ENCODE peak calls at places on chromosomes 5 and 9, in seven cellular contexts. One of them, this sample, is unnamed. For H3K4me1, the result is how much of the 10 kb centered on the place peaks cover.

GRCh38 chr9:35162605-35163315 is 951 bp downstream of the UNC13B start:
- DNase-seq in heart right ventricle: no peak
- DNase-seq in adipocyte: peak
- DNase-seq in spleen: no peak
- DNase-seq in body of pancreas: no peak
- DNase-seq in adrenal gland: no peak
- DNase-seq in transverse colon: no peak
- DNase-seq in this sample: no peak

GRCh38 chr5:120767171-120767820 is 303.2 kb downstream of the PRR16 start:
- DNase-seq in heart right ventricle: no peak
- DNase-seq in adipocyte: peak
- DNase-seq in adrenal gland: no peak
- DNase-seq in transverse colon: no peak
- DNase-seq in spleen: no peak
- DNase-seq in body of pancreas: no peak
- DNase-seq in this sample: no peak

GRCh38 chr5:61286446-61287132 is 45.5 kb upstream of the ZSWIM6 start:
- DNase-seq in spleen: no peak
- DNase-seq in transverse colon: no peak
- DNase-seq in adrenal gland: no peak
- DNase-seq in adipocyte: peak
- DNase-seq in heart right ventricle: no peak
- DNase-seq in body of pancreas: no peak
- DNase-seq in this sample: no peak

GRCh38 chr5:143176048-143176447 is 227.4 kb downstream of the NR3C1 start:
- DNase-seq in body of pancreas: no peak
- DNase-seq in heart right ventricle: no peak
- DNase-seq in adrenal gland: no peak
- DNase-seq in spleen: no peak
- DNase-seq in transverse colon: no peak
- DNase-seq in adipocyte: no peak
- DNase-seq in this sample: no peak

GRCh38 chr5:149419532-149420485 is 40.7 kb upstream of the IL17B start:
- DNase-seq in spleen: no peak
- DNase-seq in transverse colon: no peak
- DNase-seq in heart right ventricle: peak
- DNase-seq in adrenal gland: peak
- DNase-seq in adipocyte: no peak
- DNase-seq in body of pancreas: no peak
- DNase-seq in this sample: no peak

GRCh38 chr5:156529902-156530301 is 202.9 kb downstream of the SGCD start:
- DNase-seq in adrenal gland: no peak
- DNase-seq in body of pancreas: no peak
- DNase-seq in adipocyte: peak
- DNase-seq in transverse colon: no peak
- DNase-seq in spleen: no peak
- DNase-seq in heart right ventricle: no peak
- DNase-seq in this sample: no peak

GRCh38 chr9:100992632-100993031 is 35.9 kb upstream of the PLPPR1 start:
- DNase-seq in adrenal gland: no peak
- DNase-seq in heart right ventricle: no peak
- DNase-seq in spleen: no peak
- DNase-seq in body of pancreas: no peak
- DNase-seq in adipocyte: no peak
- DNase-seq in transverse colon: no peak
- DNase-seq in this sample: no peak

GRCh38 chr5:98769256-98770157 is 4.0 kb upstream of the RGMB start:
- DNase-seq in adipocyte: peak
- DNase-seq in adrenal gland: peak
- DNase-seq in transverse colon: peak
- DNase-seq in spleen: peak
- DNase-seq in heart right ventricle: peak
- DNase-seq in body of pancreas: peak
- DNase-seq in this sample: peak

GRCh38 chr5:93598141-93598996 is 15.3 kb downstream of the NR2F1 start:
- DNase-seq in transverse colon: no peak
- DNase-seq in heart right ventricle: no peak
- DNase-seq in body of pancreas: no peak
- DNase-seq in adrenal gland: no peak
- DNase-seq in adipocyte: no peak
- DNase-seq in spleen: no peak
- DNase-seq in this sample: no peak

GRCh38 chr5:116573279-116573616 is 1.4 kb downstream of the SEMA6A start:
- DNase-seq in adipocyte: peak
- DNase-seq in transverse colon: peak
- DNase-seq in adrenal gland: peak
- DNase-seq in body of pancreas: peak
- DNase-seq in spleen: peak
- DNase-seq in heart right ventricle: no peak
- DNase-seq in this sample: no peak

GRCh38 chr9:109063765-109064164 is 50.5 kb upstream of the CTNNAL1 start:
- DNase-seq in spleen: no peak
- DNase-seq in adrenal gland: no peak
- DNase-seq in adipocyte: peak
- DNase-seq in body of pancreas: no peak
- DNase-seq in heart right ventricle: no peak
- DNase-seq in transverse colon: no peak
- DNase-seq in this sample: no peak

GRCh38 chr9:131702911-131703310 is 37.0 kb downstream of the RAPGEF1 start:
- DNase-seq in body of pancreas: no peak
- DNase-seq in adrenal gland: no peak
- DNase-seq in heart right ventricle: no peak
- DNase-seq in adipocyte: no peak
- DNase-seq in transverse colon: no peak
- DNase-seq in spleen: no peak
- DNase-seq in this sample: no peak

GRCh38 chr9:131700076-131700475 is 39.8 kb downstream of the RAPGEF1 start:
- DNase-seq in spleen: no peak
- DNase-seq in adipocyte: no peak
- DNase-seq in transverse colon: no peak
- DNase-seq in heart right ventricle: no peak
- DNase-seq in body of pancreas: no peak
- DNase-seq in adrenal gland: no peak
- DNase-seq in this sample: no peak

GRCh38 chr9:131701789-131702337 is 38.0 kb downstream of the RAPGEF1 start:
- DNase-seq in spleen: no peak
- DNase-seq in transverse colon: no peak
- DNase-seq in adipocyte: no peak
- DNase-seq in body of pancreas: no peak
- DNase-seq in heart right ventricle: no peak
- DNase-seq in adrenal gland: no peak
- DNase-seq in this sample: no peak

GRCh38 chr9:131700765-131701433 is 39.0 kb downstream of the RAPGEF1 start:
- DNase-seq in adipocyte: no peak
- DNase-seq in adrenal gland: no peak
- DNase-seq in transverse colon: no peak
- DNase-seq in spleen: no peak
- DNase-seq in body of pancreas: no peak
- DNase-seq in heart right ventricle: no peak
- DNase-seq in this sample: no peak

GRCh38 chr9:131701434-131701781 is 38.5 kb downstream of the RAPGEF1 start:
- DNase-seq in heart right ventricle: no peak
- DNase-seq in adrenal gland: no peak
- DNase-seq in transverse colon: no peak
- DNase-seq in adipocyte: no peak
- DNase-seq in spleen: no peak
- DNase-seq in body of pancreas: no peak
- DNase-seq in this sample: no peak
- H3K4me1 ChIP-seq in heart right ventricle: half or more
- H3K4me1 ChIP-seq in adrenal gland: under half
- H3K4me1 ChIP-seq in transverse colon: under half
- H3K4me1 ChIP-seq in adipocyte: under half
- H3K4me1 ChIP-seq in spleen: half or more
- H3K4me1 ChIP-seq in body of pancreas: half or more
- H3K4me1 ChIP-seq in this sample: under half

GRCh38 chr9:134347996-134348395 is 21.7 kb downstream of the RXRA start:
- DNase-seq in transverse colon: no peak
- DNase-seq in body of pancreas: no peak
- DNase-seq in adipocyte: no peak
- DNase-seq in spleen: no peak
- DNase-seq in heart right ventricle: no peak
- DNase-seq in adrenal gland: no peak
- DNase-seq in this sample: no peak

GRCh38 chr9:134344821-134345310 is 18.6 kb downstream of the RXRA start:
- DNase-seq in adipocyte: no peak
- DNase-seq in transverse colon: no peak
- DNase-seq in adrenal gland: no peak
- DNase-seq in spleen: no peak
- DNase-seq in heart right ventricle: no peak
- DNase-seq in body of pancreas: no peak
- DNase-seq in this sample: no peak

GRCh38 chr9:134345737-134346136 is 19.5 kb downstream of the RXRA start:
- DNase-seq in adrenal gland: no peak
- DNase-seq in spleen: no peak
- DNase-seq in heart right ventricle: no peak
- DNase-seq in adipocyte: no peak
- DNase-seq in transverse colon: no peak
- DNase-seq in body of pancreas: no peak
- DNase-seq in this sample: no peak

GRCh38 chr9:134346840-134347239 is 20.6 kb downstream of the RXRA start:
- DNase-seq in adrenal gland: no peak
- DNase-seq in spleen: no peak
- DNase-seq in transverse colon: no peak
- DNase-seq in heart right ventricle: no peak
- DNase-seq in adipocyte: no peak
- DNase-seq in body of pancreas: no peak
- DNase-seq in this sample: no peak

DNA sequence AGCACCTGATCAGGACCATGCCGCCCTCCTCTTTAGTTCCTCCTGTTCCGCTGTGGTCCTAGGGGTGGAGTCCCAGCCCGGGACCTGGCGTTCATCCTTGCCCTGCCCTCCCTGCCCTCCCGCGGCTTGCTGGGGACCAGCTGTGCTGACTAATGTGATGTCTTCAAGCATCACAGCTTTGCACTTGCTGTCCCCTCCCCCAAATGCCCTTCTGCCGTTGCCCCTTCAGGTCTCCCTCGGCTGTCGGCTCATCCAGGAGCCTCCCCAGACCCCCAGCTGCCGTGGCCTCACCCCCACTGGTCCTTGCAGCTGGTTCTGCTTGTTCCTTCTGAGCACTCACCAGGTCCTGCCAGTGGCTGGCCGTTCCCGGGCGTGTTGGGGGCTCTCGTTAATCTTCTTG is 19.9 kb downstream of the RXRA start:
- DNase-seq in adipocyte: no peak
- DNase-seq in heart right ventricle: no peak
- DNase-seq in spleen: no peak
- DNase-seq in adrenal gland: peak
- DNase-seq in transverse colon: no peak
- DNase-seq in body of pancreas: peak
- DNase-seq in this sample: no peak
- H3K4me1 ChIP-seq in adipocyte: under half
- H3K4me1 ChIP-seq in heart right ventricle: half or more
- H3K4me1 ChIP-seq in spleen: half or more
- H3K4me1 ChIP-seq in adrenal gland: half or more
- H3K4me1 ChIP-seq in transverse colon: half or more
- H3K4me1 ChIP-seq in body of pancreas: half or more
- H3K4me1 ChIP-seq in this sample: under half

GRCh38 chr9:134359493-134360179 is 33.4 kb downstream of the RXRA start:
- DNase-seq in heart right ventricle: no peak
- DNase-seq in adipocyte: no peak
- DNase-seq in spleen: no peak
- DNase-seq in transverse colon: no peak
- DNase-seq in body of pancreas: no peak
- DNase-seq in adrenal gland: no peak
- DNase-seq in this sample: no peak

GRCh38 chr9:134361843-134362414 is 35.7 kb downstream of the RXRA start:
- DNase-seq in heart right ventricle: no peak
- DNase-seq in adrenal gland: no peak
- DNase-seq in spleen: no peak
- DNase-seq in transverse colon: no peak
- DNase-seq in adipocyte: no peak
- DNase-seq in body of pancreas: no peak
- DNase-seq in this sample: no peak

GRCh38 chr9:134361426-134361825 is 35.2 kb downstream of the RXRA start:
- DNase-seq in heart right ventricle: no peak
- DNase-seq in adipocyte: no peak
- DNase-seq in spleen: no peak
- DNase-seq in body of pancreas: no peak
- DNase-seq in adrenal gland: no peak
- DNase-seq in transverse colon: no peak
- DNase-seq in this sample: no peak

GRCh38 chr9:134360180-134360759 is 34.0 kb downstream of the RXRA start:
- DNase-seq in transverse colon: no peak
- DNase-seq in adipocyte: no peak
- DNase-seq in spleen: peak
- DNase-seq in adrenal gland: no peak
- DNase-seq in heart right ventricle: no peak
- DNase-seq in body of pancreas: no peak
- DNase-seq in this sample: no peak

DNA sequence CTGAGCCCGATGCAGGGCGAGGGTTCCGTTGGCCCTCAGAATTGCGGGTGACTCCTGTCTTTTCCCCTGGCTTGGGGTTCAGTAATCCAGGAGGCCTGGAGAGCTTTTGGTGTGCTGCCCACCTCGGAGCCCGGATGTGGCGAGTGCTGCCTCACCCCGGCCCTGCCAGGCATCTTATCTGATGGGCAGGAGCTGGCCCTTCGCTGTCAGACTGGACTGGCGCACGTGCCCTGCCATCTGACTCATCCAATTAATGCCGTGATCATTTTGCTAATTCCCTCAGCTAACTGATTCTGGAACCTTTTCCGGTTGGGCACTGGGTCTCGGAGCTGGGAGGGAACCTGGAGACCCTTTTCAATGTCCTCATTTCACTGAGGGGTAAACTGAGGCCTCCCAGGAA is 34.6 kb downstream of the RXRA start:
- DNase-seq in heart right ventricle: peak
- DNase-seq in adrenal gland: peak
- DNase-seq in adipocyte: no peak
- DNase-seq in spleen: no peak
- DNase-seq in transverse colon: no peak
- DNase-seq in body of pancreas: peak
- DNase-seq in this sample: no peak
- H3K4me1 ChIP-seq in heart right ventricle: half or more
- H3K4me1 ChIP-seq in adrenal gland: half or more
- H3K4me1 ChIP-seq in adipocyte: under half
- H3K4me1 ChIP-seq in spleen: under half
- H3K4me1 ChIP-seq in transverse colon: half or more
- H3K4me1 ChIP-seq in body of pancreas: half or more
- H3K4me1 ChIP-seq in this sample: half or more

DNA sequence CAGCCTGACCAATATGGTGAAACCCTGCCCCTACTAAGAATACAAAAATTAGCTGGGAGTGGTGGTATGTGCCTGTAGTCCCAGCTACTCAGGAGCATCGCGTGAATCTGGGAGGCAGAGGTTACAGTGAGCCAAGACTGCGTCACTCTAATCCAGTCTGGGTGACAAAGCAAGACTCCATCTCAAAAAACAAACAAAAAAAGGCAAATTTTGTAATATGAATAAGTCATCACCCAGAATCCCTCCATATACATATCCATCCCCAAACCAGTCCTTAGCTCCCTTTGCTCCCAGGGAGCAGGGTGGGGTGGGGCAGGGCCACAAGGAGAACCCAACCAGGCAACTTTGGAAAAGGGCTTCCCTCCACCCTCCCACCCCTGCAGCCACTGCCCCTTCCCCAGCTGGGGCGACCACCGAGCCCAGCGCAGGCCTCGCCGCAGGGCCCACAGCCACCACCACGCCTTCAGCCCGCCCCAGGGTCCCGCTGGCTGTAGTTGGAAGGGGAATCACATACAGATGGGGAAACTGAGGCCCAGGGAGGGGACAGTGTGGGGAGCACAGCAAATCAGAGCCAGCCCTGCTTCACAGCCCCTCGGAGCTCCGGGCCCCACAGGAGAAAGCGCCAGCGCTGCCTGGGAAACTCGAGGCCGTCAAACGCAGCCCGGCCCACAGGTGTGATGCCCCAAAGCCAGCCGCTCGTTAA is 7.8 kb downstream of the NOTCH1 start:
- DNase-seq in body of pancreas: no peak
- DNase-seq in transverse colon: no peak
- DNase-seq in heart right ventricle: no peak
- DNase-seq in spleen: no peak
- DNase-seq in adrenal gland: no peak
- DNase-seq in adipocyte: peak
- DNase-seq in this sample: no peak
- H3K4me1 ChIP-seq in body of pancreas: half or more
- H3K4me1 ChIP-seq in transverse colon: half or more
- H3K4me1 ChIP-seq in heart right ventricle: half or more
- H3K4me1 ChIP-seq in spleen: half or more
- H3K4me1 ChIP-seq in adrenal gland: under half
- H3K4me1 ChIP-seq in adipocyte: under half
- H3K4me1 ChIP-seq in this sample: half or more

This sample was measured in mucosa of descending colon.